ENCODE peak calls at places on chromosomes 3 and 15, in six cellular contexts. W is HepG2, Y is HCT116, Q is GM12878, M is SK-N-SH, N is K562. G is an unnamed sample. For H3K4me1, the result is how much of the 10 kb centered on the place peaks cover.

GRCh38 chr15:92599394-92599970 is 56.1 kb downstream of the FAM174B start:
- DNase-seq in Y (no peak), Q (no peak), M (no peak), W (no peak), N (no peak), G (no peak)

GRCh38 chr3:183513046-183513706 is 42.3 kb downstream of the KLHL6 start:
- DNase-seq in N (no peak), W (no peak), M (no peak), Y (no peak), Q (no peak), G (no peak)

GRCh38 chr3:71245971-71246860 is 337.3 kb downstream of the FOXP1 start:
- DNase-seq in W (peak), Y (no peak), N (peak), M (peak), Q (no peak), G (no peak)

GRCh38 chr3:72891053-72891855 is 3.4 kb downstream of the GXYLT2 start:
- DNase-seq in N (peak), W (peak), Y (no peak), Q (no peak), M (peak), G (no peak)

GRCh38 chr15:98658831-98659699 is 10.7 kb downstream of the IGF1R start:
- DNase-seq in Y (peak), N (peak), Q (peak), W (peak), M (peak), G (peak)

GRCh38 chr3:102449341-102449740 is 14.5 kb downstream of the ZPLD1 start:
- DNase-seq in Y (no peak), M (no peak), W (no peak), N (no peak), Q (no peak), G (no peak)

GRCh38 chr3:142724682-142725351 is 983 bp downstream of the TRPC1 start:
- DNase-seq in Y (peak), Q (no peak), N (peak), M (peak), W (peak), G (peak)

GRCh38 chr3:191158800-191159199 is 40.2 kb upstream of the OSTN start:
- DNase-seq in N (no peak), Q (no peak), Y (no peak), M (no peak), W (no peak), G (no peak)

GRCh38 chr3:36063992-36064391 is 316.3 kb upstream of the STAC start:
- DNase-seq in Q (no peak), Y (no peak), W (no peak), N (no peak), M (no peak), G (no peak)

GRCh38 chr3:38549082-38549481 is 52.9 kb downstream of the EXOG start:
- DNase-seq in Q (no peak), N (no peak), Y (no peak), M (no peak), W (no peak), G (no peak)

GRCh38 chr15:74208901-74209559 is 6.4 kb upstream of the STRA6 start:
- DNase-seq in W (peak), N (peak), M (no peak), Q (no peak), Y (no peak), G (peak)

GRCh38 chr3:188299068-188299467 is 145.1 kb downstream of the LPP start:
- DNase-seq in Y (no peak), M (no peak), W (no peak), Q (no peak), N (no peak), G (no peak)

GRCh38 chr3:5250467-5251195 is 63.1 kb downstream of the EDEM1 start:
- DNase-seq in Q (no peak), M (peak), W (peak), N (no peak), Y (no peak), G (no peak)

GRCh38 chr3:15934389-15935195 is 136.8 kb upstream of the ANKRD28 start:
- DNase-seq in W (no peak), Q (no peak), Y (no peak), M (no peak), N (no peak), G (no peak)

GRCh38 chr3:193897288-193897687 is 238.7 kb upstream of the HES1 start:
- DNase-seq in Y (no peak), M (no peak), Q (no peak), N (peak), W (no peak), G (no peak)

GRCh38 chr15:68552773-68553172 is 26.0 kb upstream of the CORO2B start:
- DNase-seq in Y (no peak), W (no peak), N (no peak), Q (no peak), M (no peak), G (no peak)

GRCh38 chr3:73624363-73625123 is at the start of gene PDZRN3:
- DNase-seq in Y (no peak), N (no peak), Q (no peak), W (no peak), M (peak), G (peak)

GRCh38 chr3:87798567-87798947 is 260.2 kb downstream of the CGGBP1 start:
- DNase-seq in Q (no peak), N (no peak), Y (no peak), M (no peak), W (no peak), G (no peak)

GRCh38 chr3:137987723-137988122 is 22.2 kb upstream of the CLDN18 start:
- DNase-seq in W (no peak), Q (no peak), M (no peak), N (no peak), Y (no peak), G (no peak)

GRCh38 chr3:30141178-30141581 is 465.2 kb upstream of the TGFBR2 start:
- DNase-seq in Q (no peak), W (no peak), M (peak), Y (no peak), N (no peak), G (no peak)

GRCh38 chr15:100433304-100433703 is 91.5 kb upstream of the ADAMTS17 start:
- DNase-seq in Q (no peak), W (no peak), N (no peak), M (no peak), Y (no peak), G (no peak)

GRCh38 chr3:61894988-61895935 is 333.9 kb downstream of the PTPRG start:
- DNase-seq in Q (peak), W (peak), Y (peak), M (peak), N (no peak), G (no peak)

GRCh38 chr3:31285808-31286486 is 246.8 kb upstream of the STT3B start:
- DNase-seq in W (peak), Q (no peak), N (no peak), M (no peak), Y (no peak), G (no peak)

GRCh38 chr3:87167634-87168456 is 59.3 kb upstream of the CHMP2B start:
- DNase-seq in N (peak), M (peak), W (peak), Q (peak), Y (peak), G (no peak)

GRCh38 chr15:51180534-51180933 is 85.8 kb upstream of the TNFAIP8L3 start:
- DNase-seq in Y (no peak), W (no peak), N (no peak), Q (no peak), M (no peak), G (no peak)

GRCh38 chr15:62183130-62183529 is 18.0 kb upstream of the C2CD4B start:
- DNase-seq in Y (no peak), Q (no peak), N (no peak), W (no peak), M (no peak), G (no peak)

GRCh38 chr3:128152419-128153155 is 694 bp upstream of the EEFSEC start:
- DNase-seq in Y (peak), Q (no peak), N (peak), W (peak), M (peak), G (no peak)

GRCh38 chr3:131083190-131083863 is 56.6 kb downstream of the NEK11 start:
- DNase-seq in Q (no peak), W (no peak), Y (no peak), M (peak), N (no peak), G (no peak)

GRCh38 chr3:133868758-133869429 is 26.8 kb downstream of the RAB6B start:
- DNase-seq in N (no peak), M (no peak), Y (no peak), W (no peak), Q (no peak), G (no peak)

GRCh38 chr3:59374812-59375211 is 325.0 kb upstream of the CFAP20DC start:
- DNase-seq in Q (peak), Y (no peak), W (no peak), M (no peak), N (no peak), G (no peak)

GRCh38 chr3:168062679-168063078 is 33.0 kb downstream of the GOLIM4 start:
- DNase-seq in Y (no peak), Q (no peak), N (no peak), W (no peak), M (no peak), G (no peak)

GRCh38 chr15:35888815-35889214 is 342.9 kb upstream of the DPH6 start:
- DNase-seq in M (no peak), Q (no peak), N (no peak), W (no peak), Y (no peak), G (no peak)

GRCh38 chr15:72155021-72155621 is 36.9 kb downstream of the SENP8 start:
- DNase-seq in M (peak), N (no peak), W (no peak), Q (no peak), Y (no peak), G (peak)

GRCh38 chr3:65177879-65178484 is 490.2 kb upstream of the ADAMTS9 start:
- DNase-seq in W (no peak), M (peak), Q (no peak), N (no peak), Y (no peak), G (no peak)

GRCh38 chr15:71410347-71410746 is 295.1 kb downstream of the THSD4 start:
- DNase-seq in Q (no peak), M (no peak), W (no peak), N (no peak), Y (no peak), G (no peak)

GRCh38 chr15:76684002-76684401 is 221.1 kb downstream of the SCAPER start:
- DNase-seq in Q (no peak), M (no peak), W (no peak), Y (no peak), N (no peak), G (no peak)

GRCh38 chr3:118127992-118128391 is 906.7 kb downstream of the IGSF11 start:
- DNase-seq in W (no peak), N (no peak), Y (no peak), M (no peak), Q (no peak), G (no peak)

GRCh38 chr3:126679318-126679751 is 24.4 kb upstream of the TXNRD3 start:
- DNase-seq in Q (peak), W (peak), N (peak), Y (peak), M (peak), G (peak)

GRCh38 chr3:50160561-50160983 is 5.4 kb downstream of the SEMA3F start:
- DNase-seq in Q (no peak), W (no peak), N (peak), Y (no peak), M (no peak), G (no peak)
- H3K4me1 ChIP-seq in Q (under half), W (half or more), N (under half), Y (under half), M (half or more), G (under half)

GRCh38 chr3:80297720-80298119 is 529.9 kb upstream of the ROBO1 start:
- DNase-seq in Q (no peak), M (no peak), Y (no peak), W (no peak), N (no peak), G (no peak)
- TF ChIP-seq RAD21 in Q (no peak), M (no peak), Y (no peak), W (no peak), N (no peak), G (no peak)

DNA sequence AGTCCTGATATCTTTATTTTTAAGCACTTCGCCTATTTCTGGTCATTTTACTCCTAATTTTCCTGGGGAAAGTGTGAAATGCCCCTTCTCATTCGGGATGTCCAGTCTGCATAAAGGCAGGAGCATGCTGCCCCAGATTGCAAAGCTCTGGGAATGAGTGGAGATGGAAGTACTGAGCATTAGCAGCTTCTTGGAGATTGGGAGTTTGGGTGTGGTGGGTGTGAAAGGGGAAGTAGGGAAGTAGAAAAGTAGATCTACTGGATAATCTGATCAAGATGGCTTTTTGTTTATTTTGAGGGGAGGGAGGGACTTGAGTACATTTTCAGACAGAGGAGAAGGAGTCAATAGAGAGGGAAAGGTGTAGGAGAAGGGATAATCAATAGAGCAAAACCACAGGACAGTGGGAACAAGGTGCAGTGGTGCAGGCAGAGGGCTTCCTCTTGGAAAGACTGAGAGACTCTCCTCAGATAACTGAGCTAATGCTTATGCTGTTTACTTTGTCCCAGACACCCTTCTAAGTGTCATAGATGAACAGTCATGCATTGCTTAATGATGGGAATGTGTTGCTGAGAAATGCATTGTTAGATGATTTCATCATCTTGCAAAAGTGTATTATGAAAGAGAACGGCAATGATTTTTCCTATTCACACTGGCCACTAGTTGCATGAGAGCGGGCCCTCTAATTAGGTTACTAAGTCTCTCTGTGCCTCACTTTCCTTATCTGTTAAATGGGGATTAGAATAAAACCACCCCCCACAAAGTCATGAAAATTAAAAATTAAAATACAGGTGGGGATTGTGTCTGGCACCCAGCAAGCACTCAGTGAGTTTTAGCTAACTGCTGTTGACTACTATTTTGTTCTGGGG is 45.5 kb downstream of the PHLDB2 start:
- DNase-seq in Y (peak), Q (no peak), W (peak), M (no peak), N (no peak), G (no peak)
- TF ChIP-seq POLR2AphosphoS5 in Y (peak), Q (no peak), W (no peak), M (no peak), N (no peak), G (no peak)

GRCh38 chr3:105827101-105827634 is 41.6 kb downstream of the CBLB start:
- DNase-seq in N (no peak), M (no peak), W (no peak), Q (peak), Y (no peak), G (no peak)
- H3K4me1 ChIP-seq in N (under half), M (under half), W (under half), Q (under half), Y (under half), G (under half)

GRCh38 chr3:40829876-40830275 is 305.1 kb downstream of the ZNF621 start:
- DNase-seq in Q (no peak), M (no peak), W (peak), N (no peak), Y (no peak), G (no peak)

GRCh38 chr3:40828741-40829415 is 304.1 kb downstream of the ZNF621 start:
- DNase-seq in Y (no peak), M (no peak), Q (no peak), N (no peak), W (no peak), G (no peak)

DNA sequence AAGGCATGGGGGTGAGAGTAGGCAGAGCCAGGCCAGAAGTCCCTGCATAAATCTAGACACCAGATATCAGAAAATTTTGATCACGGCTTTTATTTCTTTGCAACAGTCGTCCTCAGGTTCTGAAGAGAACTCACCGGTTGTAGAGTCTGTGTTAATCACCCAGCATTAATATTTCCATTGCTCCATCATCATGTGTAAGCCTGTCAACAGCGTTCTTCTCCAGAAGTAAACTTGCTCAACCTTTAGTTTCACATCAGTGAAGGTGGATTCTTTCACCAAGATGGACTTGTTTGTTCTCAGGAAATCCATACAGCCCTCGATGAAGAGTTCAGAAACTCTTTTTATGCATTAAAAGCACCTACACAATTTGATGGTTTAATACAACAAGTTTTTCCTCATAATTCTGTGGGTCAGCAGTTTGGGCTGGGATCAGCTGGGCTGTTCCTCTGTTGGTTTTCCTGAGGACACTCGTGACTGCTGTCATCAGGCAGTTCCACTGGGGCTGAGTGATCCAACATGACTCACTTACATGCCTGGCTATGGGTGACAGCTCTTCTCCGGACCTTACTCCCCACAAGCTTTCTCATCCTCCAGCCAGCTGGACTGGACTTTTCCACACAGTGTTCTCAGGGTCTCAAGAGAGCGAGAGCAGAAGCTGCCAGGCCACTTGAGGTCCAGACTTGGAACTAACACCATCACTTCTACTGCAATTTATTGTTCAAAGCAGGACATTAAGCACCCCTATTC is 303.4 kb downstream of the ZNF621 start:
- DNase-seq in Q (no peak), M (no peak), W (no peak), Y (no peak), N (no peak), G (no peak)
- TF ChIP-seq RAD21 in Q (no peak), M (no peak), W (no peak), Y (no peak), N (no peak), G (no peak)

GRCh38 chr15:87748483-87748882 is 508.1 kb downstream of the NTRK3 start:
- DNase-seq in Y (no peak), Q (no peak), M (no peak), W (no peak), N (no peak), G (no peak)

GRCh38 chr15:87753539-87753938 is 503.0 kb downstream of the NTRK3 start:
- DNase-seq in W (no peak), Q (no peak), Y (no peak), M (no peak), N (no peak), G (no peak)

GRCh38 chr15:87755226-87755625 is 501.3 kb downstream of the NTRK3 start:
- DNase-seq in N (no peak), Y (no peak), Q (no peak), M (no peak), W (no peak), G (no peak)

GRCh38 chr15:87756072-87756471 is 500.5 kb downstream of the NTRK3 start:
- DNase-seq in N (no peak), Y (no peak), W (no peak), Q (no peak), M (no peak), G (no peak)

DNA sequence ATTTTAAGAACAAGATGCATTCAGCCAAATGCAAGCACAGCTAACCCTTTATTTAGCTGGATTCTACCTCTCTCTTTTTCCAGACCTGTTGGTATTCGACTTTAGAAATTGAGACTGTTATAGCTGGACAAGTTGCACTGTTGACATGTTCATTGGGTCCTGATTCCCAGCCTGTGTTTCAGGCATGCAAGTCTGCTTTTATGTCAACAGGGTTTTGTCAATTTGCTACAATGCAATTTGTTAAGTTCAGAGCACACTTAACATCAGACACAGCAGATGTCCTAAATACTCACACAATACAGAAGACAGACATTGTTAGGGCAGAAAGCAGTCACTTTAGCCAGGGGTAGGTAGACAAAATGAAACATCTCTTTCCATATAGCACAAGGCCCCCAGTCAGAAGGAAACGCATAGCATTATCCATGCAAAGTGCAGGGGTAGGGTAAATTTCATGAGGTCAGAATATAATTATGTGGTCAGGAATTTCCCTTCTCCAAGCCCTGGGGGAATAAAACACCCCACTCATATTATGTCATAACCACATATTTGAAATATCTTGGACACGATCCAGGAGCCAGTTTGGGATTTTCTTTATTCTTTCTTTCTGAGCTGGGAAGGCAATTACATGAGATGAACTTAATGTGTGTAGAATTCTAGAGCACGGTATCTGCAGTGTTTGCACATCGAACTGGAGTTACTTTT is 504.1 kb downstream of the NTRK3 start:
- DNase-seq in N (no peak), W (no peak), Y (no peak), M (no peak), Q (no peak), G (no peak)
- TF ChIP-seq POLR2AphosphoS5 in N (no peak), W (no peak), Y (no peak), M (peak), Q (no peak), G (no peak)